ENCODE peak calls at places on chromosome 4, in eight cellular contexts. Z, N, G, M, Q, Y, D and U are unnamed samples.
A peak's percentile ranks its signal among the peaks of the same experiment; 100 is the strongest.

GRCh38 chr4:105551968-105552746 is at the start of gene ARHGEF38:
- DNase-seq in Z (no peak), N (peak; percentile 3), G (no peak), M (peak; percentile 89), Q (no peak), Y (peak; percentile 20), D (peak; percentile 5), U (peak; percentile 20)

GRCh38 chr4:151753056-151753455 is 7.8 kb downstream of the GATB start:
- DNase-seq in Z (no peak), N (no peak), G (no peak), M (peak; percentile 24), Q (no peak), Y (peak; percentile 67), D (no peak), U (peak; percentile 39)

GRCh38 chr4:182143086-182143821 is 99.9 kb upstream of the TENM3 start:
- DNase-seq in Z (no peak), N (no peak), G (no peak), M (no peak), Q (no peak), Y (peak; percentile 22), D (peak; percentile 53), U (peak; percentile 37)

GRCh38 chr4:181528570-181529184 is 714.5 kb upstream of the TENM3 start:
- DNase-seq in Z (peak; percentile 8), N (peak; percentile 51), G (peak; percentile 18), M (peak; percentile 71), Q (peak; percentile 55), Y (peak; percentile 71), D (peak; percentile 93), U (peak; percentile 47)

GRCh38 chr4:53197760-53198150 is 168.1 kb downstream of the SCFD2 start:
- DNase-seq in Z (no peak), N (peak; percentile 55), G (no peak), M (no peak), Q (no peak), Y (peak; percentile 32), D (no peak), U (no peak)

GRCh38 chr4:7048642-7049041 is 5.5 kb downstream of the TADA2B start:
- DNase-seq in Z (no peak), N (no peak), G (no peak), M (no peak), Q (no peak), Y (no peak), D (no peak), U (no peak)

GRCh38 chr4:103032575-103032974 is 13.1 kb upstream of the SLC9B1 start:
- DNase-seq in Z (no peak), N (peak; percentile 42), G (peak; percentile 53), M (peak; percentile 52), Q (peak; percentile 10), Y (peak; percentile 36), D (peak; percentile 71), U (no peak)

GRCh38 chr4:90317785-90318184 is 190.6 kb downstream of the CCSER1 start:
- DNase-seq in Z (no peak), N (peak; percentile 84), G (no peak), M (peak; percentile 77), Q (no peak), Y (peak; percentile 85), D (no peak), U (peak; percentile 92)

GRCh38 chr4:100935090-100935489 is 412.2 kb downstream of the PPP3CA start:
- DNase-seq in Z (no peak), N (no peak), G (no peak), M (peak; percentile 44), Q (peak; percentile 9), Y (peak; percentile 19), D (no peak), U (no peak)

GRCh38 chr4:92251711-92252110 is 52.1 kb upstream of the GRID2 start:
- DNase-seq in Z (no peak), N (no peak), G (no peak), M (no peak), Q (no peak), Y (no peak), D (no peak), U (no peak)

GRCh38 chr4:95539056-95539455 is 9.7 kb downstream of the UNC5C start:
- DNase-seq in Z (no peak), N (peak; percentile 81), G (no peak), M (no peak), Q (no peak), Y (no peak), D (no peak), U (no peak)

GRCh38 chr4:14515556-14515955 is 486.7 kb upstream of the CPEB2 start:
- DNase-seq in Z (no peak), N (no peak), G (no peak), M (no peak), Q (no peak), Y (no peak), D (no peak), U (no peak)

GRCh38 chr4:142366821-142367220 is 479.3 kb downstream of the INPP4B start:
- DNase-seq in Z (no peak), N (peak; percentile 41), G (no peak), M (no peak), Q (no peak), Y (no peak), D (peak; percentile 44), U (no peak)

GRCh38 chr4:1178300-1179088 is 6.1 kb upstream of the SPON2 start:
- DNase-seq in Z (no peak), N (no peak), G (no peak), M (no peak), Q (no peak), Y (peak; percentile 46), D (no peak), U (no peak)

GRCh38 chr4:1072830-1073446 is 40.4 kb downstream of the RNF212 start:
- DNase-seq in Z (no peak), N (peak; percentile 65), G (peak; percentile 75), M (peak; percentile 60), Q (peak; percentile 61), Y (peak; percentile 73), D (peak; percentile 65), U (peak; percentile 28)

GRCh38 chr4:30716158-30716557 is 4.0 kb upstream of the PCDH7 start:
- DNase-seq in Z (no peak), N (peak; percentile 67), G (no peak), M (peak; percentile 51), Q (peak; percentile 40), Y (peak; percentile 52), D (peak; percentile 48), U (no peak)

GRCh38 chr4:134546279-134546678 is 344.7 kb upstream of the PABPC4L start:
- DNase-seq in Z (no peak), N (no peak), G (no peak), M (no peak), Q (no peak), Y (no peak), D (no peak), U (no peak)

GRCh38 chr4:98778206-98778605 is 119.8 kb upstream of the TSPAN5 start:
- DNase-seq in Z (no peak), N (peak; percentile 94), G (no peak), M (peak; percentile 83), Q (no peak), Y (peak; percentile 86), D (no peak), U (peak; percentile 79)

GRCh38 chr4:6562931-6563901 is 11.8 kb upstream of the MAN2B2 start:
- DNase-seq in Z (no peak), N (peak; percentile 7), G (peak; percentile 56), M (peak; percentile 12), Q (peak; percentile 86), Y (peak; percentile 73), D (peak; percentile 61), U (no peak)

GRCh38 chr4:185741795-185742194 is 70.2 kb downstream of the SORBS2 start:
- DNase-seq in Z (no peak), N (no peak), G (no peak), M (no peak), Q (no peak), Y (no peak), D (no peak), U (no peak)

GRCh38 chr4:113468165-113469022 is 293.1 kb downstream of the CAMK2D start:
- DNase-seq in Z (no peak), N (peak; percentile 100), G (no peak), M (peak; percentile 93), Q (peak; percentile 3), Y (peak; percentile 99), D (peak; percentile 62), U (peak; percentile 100)

GRCh38 chr4:113467581-113467980 is 294.0 kb downstream of the CAMK2D start:
- DNase-seq in Z (no peak), N (peak; percentile 86), G (no peak), M (peak; percentile 59), Q (no peak), Y (peak; percentile 93), D (no peak), U (peak; percentile 71)

GRCh38 chr4:113469023-113469390 is 292.5 kb downstream of the CAMK2D start:
- DNase-seq in Z (no peak), N (no peak), G (no peak), M (no peak), Q (no peak), Y (peak; percentile 45), D (no peak), U (no peak)

GRCh38 chr4:113471141-113471860 is 290.2 kb downstream of the CAMK2D start:
- DNase-seq in Z (no peak), N (no peak), G (no peak), M (no peak), Q (no peak), Y (peak; percentile 75), D (no peak), U (peak; percentile 71)

GRCh38 chr4:113469926-113470325 is 291.6 kb downstream of the CAMK2D start:
- DNase-seq in Z (no peak), N (no peak), G (no peak), M (no peak), Q (no peak), Y (no peak), D (no peak), U (no peak)
- H2AFZ ChIP-seq in Z (no peak overlapping the region), N (no peak overlapping the region), G (no peak overlapping the region), M (no peak overlapping the region), Q (no peak overlapping the region), Y (no peak overlapping the region), D (no peak overlapping the region), U (no peak overlapping the region)

GRCh38 chr4:123577507-123577906 is 180.9 kb downstream of the SPRY1 start:
- DNase-seq in Z (no peak), N (no peak), G (no peak), M (no peak), Q (no peak), Y (no peak), D (no peak), U (no peak)
- H3K27me3 ChIP-seq in Z (peaks cover 2% of the 10 kb centered on the region), N (no peaks in the 10 kb centered on the region), G (no peaks in the 10 kb centered on the region), M (no peaks in the 10 kb centered on the region), Q (no peaks in the 10 kb centered on the region), Y (no peaks in the 10 kb centered on the region), D (no peaks in the 10 kb centered on the region), U (no peaks in the 10 kb centered on the region)

GRCh38 chr4:38868055-38868965 is 704 bp downstream of the FAM114A1 start:
- DNase-seq in Z (no peak), N (peak; percentile 55), G (no peak), M (no peak), Q (no peak), Y (peak; percentile 72), D (peak; percentile 12), U (no peak)
- H2AFZ ChIP-seq in Z (peak overlapping the region; percentile 84), N (peak overlapping the region; percentile 58), G (peak overlapping the region; percentile 93), M (peak overlapping the region; percentile 71), Q (peak overlapping the region; percentile 43), Y (no peak overlapping the region), D (peak overlapping the region; percentile 74), U (no peak overlapping the region)

DNA sequence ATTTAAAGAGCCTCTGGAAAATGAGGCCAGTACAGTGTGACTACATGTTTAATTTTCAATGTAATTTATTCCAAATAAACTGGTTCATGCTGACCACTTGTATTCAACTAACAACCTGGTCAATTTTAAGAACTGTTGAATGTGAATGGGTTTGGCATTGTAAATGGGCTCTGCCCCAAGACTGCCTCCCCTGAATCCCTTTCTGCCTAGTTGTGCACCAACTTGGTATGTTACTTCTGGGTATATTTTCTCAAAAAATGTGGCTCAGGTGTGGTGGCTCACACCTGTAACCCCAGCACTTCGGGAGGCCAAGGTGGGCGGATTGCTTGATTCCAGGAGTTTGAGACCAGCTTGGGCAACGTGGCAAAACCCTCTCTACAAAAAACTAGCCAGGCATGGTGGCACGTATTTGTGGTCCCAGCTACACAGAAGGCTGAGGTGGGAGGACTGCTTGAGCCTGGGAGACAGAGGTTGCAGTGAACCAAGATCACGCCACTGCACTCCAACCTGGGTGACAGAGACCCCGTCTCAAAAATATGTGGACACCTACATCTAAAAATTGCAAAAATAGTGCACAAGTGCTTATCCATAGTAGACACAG is 7.2 kb downstream of the RPL9 start:
- DNase-seq in Z (no peak), N (no peak), G (no peak), M (no peak), Q (no peak), Y (no peak), D (no peak), U (no peak)
- H3K27me3 ChIP-seq in Z (no peaks in the 10 kb centered on the region), N (no peaks in the 10 kb centered on the region), G (no peaks in the 10 kb centered on the region), M (no peaks in the 10 kb centered on the region), Q (no peaks in the 10 kb centered on the region), Y (no peaks in the 10 kb centered on the region), D (no peaks in the 10 kb centered on the region), U (no peaks in the 10 kb centered on the region)